ENCODE peak calls at places on chromosomes 2 and 18, in seven cellular contexts. N is ACHN, U is smooth muscle cell of the brain vasculature, V is fibroblast of mammary gland, R is NCI-H146, S is nephron progenitor cell, G is non-pigmented ciliary epithelial cell. O is an unnamed sample.

GRCh38 chr2:52423655-52424054 is 1343.9 kb upstream of the CHAC2 start:
- DNase-seq in N (no peak), U (no peak), V (no peak), R (no peak), S (no peak), G (no peak), O (no peak)

GRCh38 chr18:58213445-58213844 is 169.4 kb downstream of the NEDD4L start:
- DNase-seq in N (peak), U (no peak), V (peak), R (no peak), S (no peak), G (peak), O (no peak)

GRCh38 chr2:188659656-188660406 is 314.3 kb upstream of the COL3A1 start:
- DNase-seq in N (peak), U (no peak), V (peak), R (no peak), S (no peak), G (peak), O (no peak)

GRCh38 chr18:62999392-62999791 is 284.1 kb downstream of the PHLPP1 start:
- DNase-seq in N (peak), U (no peak), V (peak), R (no peak), S (no peak), G (no peak), O (no peak)

GRCh38 chr18:61464551-61465102 is 131.4 kb downstream of the CDH20 start:
- DNase-seq in N (peak), U (no peak), V (peak), R (peak), S (no peak), G (no peak), O (no peak)

GRCh38 chr2:188628989-188629889 is 337.6 kb downstream of the GULP1 start:
- DNase-seq in N (no peak), U (peak), V (peak), R (no peak), S (no peak), G (no peak), O (no peak)

GRCh38 chr2:241702155-241702404 is 241 bp downstream of the ING5 start:
- DNase-seq in N (no peak), U (no peak), V (peak), R (no peak), S (peak), G (no peak), O (peak)

GRCh38 chr2:172465417-172466334 is 38.3 kb downstream of the ITGA6 start:
- DNase-seq in N (peak), U (peak), V (peak), R (peak), S (peak), G (peak), O (peak)

GRCh38 chr2:218805627-218806026 is 23.7 kb downstream of the CYP27A1 start:
- DNase-seq in N (no peak), U (peak), V (peak), R (no peak), S (no peak), G (no peak), O (no peak)

GRCh38 chr2:229235136-229235914 is 35.8 kb downstream of the PID1 start:
- DNase-seq in N (no peak), U (no peak), V (peak), R (no peak), S (peak), G (no peak), O (no peak)

GRCh38 chr2:109020217-109020637 is 31.2 kb upstream of the EDAR start:
- DNase-seq in N (no peak), U (peak), V (peak), R (no peak), S (no peak), G (peak), O (peak)

GRCh38 chr18:79365701-79366100 is 30.0 kb upstream of the NFATC1 start:
- DNase-seq in N (no peak), U (no peak), V (peak), R (no peak), S (no peak), G (no peak), O (no peak)

GRCh38 chr2:120976501-120977307 is 241.0 kb downstream of the GLI2 start:
- DNase-seq in N (no peak), U (no peak), V (no peak), R (no peak), S (no peak), G (no peak), O (no peak)

GRCh38 chr2:239357954-239358754 is 42.7 kb downstream of the HDAC4 start:
- DNase-seq in N (no peak), U (no peak), V (no peak), R (no peak), S (no peak), G (no peak), O (no peak)

GRCh38 chr2:172806426-172807008 is 70.9 kb downstream of the RAPGEF4 start:
- DNase-seq in N (peak), U (peak), V (peak), R (peak), S (peak), G (no peak), O (peak)

GRCh38 chr2:165219491-165219890 is 15.6 kb upstream of the SCN3A start:
- DNase-seq in N (no peak), U (no peak), V (peak), R (no peak), S (no peak), G (no peak), O (no peak)

GRCh38 chr2:54092940-54093339 is 22.5 kb upstream of the ACYP2 start:
- DNase-seq in N (no peak), U (no peak), V (no peak), R (no peak), S (no peak), G (no peak), O (no peak)

GRCh38 chr18:21996261-21996892 is 173.0 kb upstream of the GATA6 start:
- DNase-seq in N (no peak), U (no peak), V (peak), R (no peak), S (no peak), G (no peak), O (no peak)

GRCh38 chr2:60550151-60550983 is 3.1 kb downstream of the BCL11A start:
- DNase-seq in N (peak), U (peak), V (peak), R (peak), S (peak), G (peak), O (peak)

GRCh38 chr2:167215595-167215994 is 327.3 kb downstream of the XIRP2 start:
- DNase-seq in N (no peak), U (no peak), V (no peak), R (no peak), S (no peak), G (no peak), O (no peak)

GRCh38 chr2:8202139-8202538 is 479.7 kb upstream of the ID2 start:
- DNase-seq in N (no peak), U (no peak), V (no peak), R (no peak), S (no peak), G (no peak), O (no peak)

GRCh38 chr2:12180046-12180445 is 433.6 kb downstream of the LPIN1 start:
- DNase-seq in N (no peak), U (no peak), V (peak), R (no peak), S (no peak), G (no peak), O (no peak)

O was measured in HuH-7.